ENCODE peak calls at places on chromosome X, in nine cellular contexts. One of them, this sample, is unnamed. For H3K27me3 and H3K4me1, the result is how much of the 10 kb centered on the place peaks cover.

GRCh38 chrX:129980540-129981206 is 1.8 kb upstream of the BCORL1 start:
- DNase-seq in left lung: peak
- DNase-seq in adrenal gland: peak
- DNase-seq in keratinocyte: no peak
- DNase-seq in GM23248: peak
- DNase-seq in IMR-90: no peak
- DNase-seq in Peyer's patch: peak
- DNase-seq in heart right ventricle: peak
- DNase-seq in SJSA1: no peak
- DNase-seq in this sample: no peak

GRCh38 chrX:64850371-64851082 is 125.7 kb downstream of the ZC4H2 start:
- DNase-seq in IMR-90: no peak
- DNase-seq in SJSA1: no peak
- DNase-seq in Peyer's patch: no peak
- DNase-seq in GM23248: no peak
- DNase-seq in heart right ventricle: no peak
- DNase-seq in adrenal gland: no peak
- DNase-seq in left lung: no peak
- DNase-seq in keratinocyte: no peak
- DNase-seq in this sample: no peak

GRCh38 chrX:41441934-41442823 is 5.0 kb upstream of the NYX start:
- DNase-seq in IMR-90: peak
- DNase-seq in GM23248: peak
- DNase-seq in keratinocyte: peak
- DNase-seq in heart right ventricle: peak
- DNase-seq in left lung: peak
- DNase-seq in Peyer's patch: peak
- DNase-seq in SJSA1: peak
- DNase-seq in adrenal gland: peak
- DNase-seq in this sample: peak

GRCh38 chrX:153665726-153666306 is 7.8 kb downstream of the PNCK start:
- DNase-seq in SJSA1: no peak
- DNase-seq in Peyer's patch: no peak
- DNase-seq in adrenal gland: no peak
- DNase-seq in GM23248: no peak
- DNase-seq in keratinocyte: no peak
- DNase-seq in IMR-90: no peak
- DNase-seq in left lung: no peak
- DNase-seq in heart right ventricle: no peak
- DNase-seq in this sample: no peak

GRCh38 chrX:44903107-44903506 is 30.1 kb downstream of the KDM6A start:
- DNase-seq in heart right ventricle: no peak
- DNase-seq in left lung: no peak
- DNase-seq in SJSA1: peak
- DNase-seq in IMR-90: peak
- DNase-seq in adrenal gland: no peak
- DNase-seq in GM23248: peak
- DNase-seq in Peyer's patch: no peak
- DNase-seq in keratinocyte: peak
- DNase-seq in this sample: no peak

GRCh38 chrX:48665991-48666390 is 17.6 kb upstream of the WAS start:
- DNase-seq in heart right ventricle: no peak
- DNase-seq in left lung: no peak
- DNase-seq in GM23248: peak
- DNase-seq in keratinocyte: no peak
- DNase-seq in adrenal gland: no peak
- DNase-seq in Peyer's patch: no peak
- DNase-seq in IMR-90: no peak
- DNase-seq in SJSA1: no peak
- DNase-seq in this sample: no peak

GRCh38 chrX:132622130-132622529 is 133.3 kb upstream of the MBNL3 start:
- DNase-seq in keratinocyte: no peak
- DNase-seq in Peyer's patch: no peak
- DNase-seq in adrenal gland: peak
- DNase-seq in left lung: no peak
- DNase-seq in SJSA1: peak
- DNase-seq in IMR-90: peak
- DNase-seq in GM23248: peak
- DNase-seq in heart right ventricle: no peak
- DNase-seq in this sample: no peak

GRCh38 chrX:12973561-12974216 is 1.2 kb upstream of the TMSB4X start:
- DNase-seq in SJSA1: no peak
- DNase-seq in GM23248: no peak
- DNase-seq in adrenal gland: no peak
- DNase-seq in left lung: peak
- DNase-seq in heart right ventricle: peak
- DNase-seq in Peyer's patch: peak
- DNase-seq in keratinocyte: no peak
- DNase-seq in IMR-90: no peak
- DNase-seq in this sample: peak

GRCh38 chrX:154750301-154751120 is at the start of gene GAB3:
- DNase-seq in adrenal gland: no peak
- DNase-seq in GM23248: peak
- DNase-seq in SJSA1: peak
- DNase-seq in heart right ventricle: peak
- DNase-seq in keratinocyte: no peak
- DNase-seq in left lung: peak
- DNase-seq in Peyer's patch: peak
- DNase-seq in IMR-90: peak
- DNase-seq in this sample: peak

GRCh38 chrX:68835104-68835442 is 6.3 kb downstream of the EFNB1 start:
- DNase-seq in SJSA1: no peak
- DNase-seq in keratinocyte: no peak
- DNase-seq in GM23248: no peak
- DNase-seq in Peyer's patch: peak
- DNase-seq in adrenal gland: no peak
- DNase-seq in left lung: no peak
- DNase-seq in heart right ventricle: no peak
- DNase-seq in IMR-90: no peak
- DNase-seq in this sample: no peak

GRCh38 chrX:153443476-153444332 is 2.2 kb downstream of the TREX2 start:
- DNase-seq in GM23248: no peak
- DNase-seq in left lung: peak
- DNase-seq in adrenal gland: peak
- DNase-seq in keratinocyte: no peak
- DNase-seq in SJSA1: no peak
- DNase-seq in Peyer's patch: no peak
- DNase-seq in IMR-90: no peak
- DNase-seq in heart right ventricle: no peak
- DNase-seq in this sample: no peak

GRCh38 chrX:109952050-109952449 is 50.9 kb upstream of the TMEM164 start:
- DNase-seq in SJSA1: no peak
- DNase-seq in GM23248: peak
- DNase-seq in heart right ventricle: peak
- DNase-seq in keratinocyte: no peak
- DNase-seq in IMR-90: no peak
- DNase-seq in left lung: no peak
- DNase-seq in Peyer's patch: no peak
- DNase-seq in adrenal gland: no peak
- DNase-seq in this sample: no peak

GRCh38 chrX:41265615-41266014 is 68.3 kb upstream of the DDX3X start:
- DNase-seq in Peyer's patch: peak
- DNase-seq in SJSA1: no peak
- DNase-seq in adrenal gland: peak
- DNase-seq in GM23248: peak
- DNase-seq in IMR-90: peak
- DNase-seq in keratinocyte: no peak
- DNase-seq in left lung: no peak
- DNase-seq in heart right ventricle: peak
- DNase-seq in this sample: peak

GRCh38 chrX:47143894-47144625 is 442 bp downstream of the NDUFB11 start:
- DNase-seq in heart right ventricle: peak
- DNase-seq in left lung: no peak
- DNase-seq in GM23248: peak
- DNase-seq in IMR-90: peak
- DNase-seq in SJSA1: peak
- DNase-seq in Peyer's patch: peak
- DNase-seq in adrenal gland: peak
- DNase-seq in keratinocyte: no peak
- DNase-seq in this sample: no peak

GRCh38 chrX:132216806-132217202 is 2.4 kb downstream of the RAP2C start:
- DNase-seq in Peyer's patch: no peak
- DNase-seq in left lung: no peak
- DNase-seq in adrenal gland: no peak
- DNase-seq in SJSA1: no peak
- DNase-seq in GM23248: peak
- DNase-seq in IMR-90: peak
- DNase-seq in heart right ventricle: no peak
- DNase-seq in keratinocyte: no peak
- DNase-seq in this sample: no peak

GRCh38 chrX:23012162-23012561 is 12.4 kb downstream of the DDX53 start:
- DNase-seq in GM23248: no peak
- DNase-seq in keratinocyte: no peak
- DNase-seq in Peyer's patch: no peak
- DNase-seq in heart right ventricle: no peak
- DNase-seq in IMR-90: no peak
- DNase-seq in left lung: no peak
- DNase-seq in SJSA1: no peak
- DNase-seq in adrenal gland: no peak
- DNase-seq in this sample: no peak

DNA sequence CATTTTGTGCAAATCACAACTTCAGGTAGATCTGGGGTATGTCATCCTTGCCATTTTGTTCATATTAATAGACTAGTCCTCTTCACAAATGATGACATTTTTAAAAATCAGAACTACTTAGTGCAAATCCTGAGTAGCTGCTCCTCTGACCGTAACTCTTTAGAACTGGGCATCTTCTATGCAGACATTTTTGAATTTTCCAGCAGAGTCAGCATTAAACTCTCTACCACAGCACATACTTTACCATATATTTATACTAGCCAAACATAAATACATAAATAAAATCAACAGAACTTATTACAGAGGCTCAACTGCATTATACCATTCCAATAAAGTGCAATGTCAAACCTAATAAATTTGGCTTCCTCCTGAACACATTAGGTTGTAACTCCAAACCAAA is 4.5 kb upstream of the SLITRK2 start:
- DNase-seq in heart right ventricle: no peak
- DNase-seq in IMR-90: no peak
- DNase-seq in keratinocyte: no peak
- DNase-seq in left lung: no peak
- DNase-seq in Peyer's patch: no peak
- DNase-seq in GM23248: no peak
- DNase-seq in SJSA1: no peak
- DNase-seq in adrenal gland: no peak
- DNase-seq in this sample: no peak
- H3K27me3 ChIP-seq in heart right ventricle: under half
- H3K27me3 ChIP-seq in IMR-90: under half
- H3K27me3 ChIP-seq in keratinocyte: under half
- H3K27me3 ChIP-seq in left lung: under half
- H3K27me3 ChIP-seq in Peyer's patch: under half
- H3K27me3 ChIP-seq in GM23248: under half
- H3K27me3 ChIP-seq in SJSA1: under half
- H3K27me3 ChIP-seq in adrenal gland: under half
- H3K27me3 ChIP-seq in this sample: under half

GRCh38 chrX:111847491-111847890 is 28.5 kb upstream of the TRPC5OS start:
- DNase-seq in heart right ventricle: no peak
- DNase-seq in IMR-90: no peak
- DNase-seq in SJSA1: no peak
- DNase-seq in Peyer's patch: no peak
- DNase-seq in left lung: no peak
- DNase-seq in adrenal gland: no peak
- DNase-seq in keratinocyte: no peak
- DNase-seq in GM23248: no peak
- DNase-seq in this sample: no peak
- H3K27ac ChIP-seq in heart right ventricle: no peak
- H3K27ac ChIP-seq in IMR-90: no peak
- H3K27ac ChIP-seq in SJSA1: no peak
- H3K27ac ChIP-seq in Peyer's patch: no peak
- H3K27ac ChIP-seq in left lung: no peak
- H3K27ac ChIP-seq in adrenal gland: no peak
- H3K27ac ChIP-seq in keratinocyte: no peak
- H3K27ac ChIP-seq in GM23248: no peak
- H3K27ac ChIP-seq in this sample: no peak

DNA sequence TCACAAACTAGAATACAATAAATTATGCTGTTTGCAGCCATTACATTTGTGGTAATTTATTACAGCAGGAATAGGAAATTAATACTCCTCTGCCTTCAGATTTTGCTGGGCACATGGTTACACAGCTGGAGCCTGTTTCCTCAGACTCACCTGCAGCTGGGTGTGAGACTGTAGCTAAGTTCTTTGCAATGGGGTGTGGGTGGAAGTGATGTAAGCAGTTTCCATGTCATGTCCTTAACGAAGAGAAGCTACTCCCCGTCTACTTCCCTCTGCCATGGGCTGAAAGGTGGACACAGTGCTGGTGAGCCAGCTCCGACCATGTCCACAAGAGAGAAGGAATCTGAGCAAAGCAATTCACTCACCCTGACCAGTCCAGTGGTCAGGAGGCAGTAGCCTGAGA is 18.2 kb downstream of the SH3KBP1 start:
- DNase-seq in Peyer's patch: no peak
- DNase-seq in SJSA1: no peak
- DNase-seq in IMR-90: no peak
- DNase-seq in heart right ventricle: no peak
- DNase-seq in keratinocyte: no peak
- DNase-seq in adrenal gland: no peak
- DNase-seq in left lung: no peak
- DNase-seq in GM23248: no peak
- DNase-seq in this sample: no peak
- H3K4me1 ChIP-seq in Peyer's patch: under half
- H3K4me1 ChIP-seq in SJSA1: under half
- H3K4me1 ChIP-seq in IMR-90: under half
- H3K4me1 ChIP-seq in heart right ventricle: under half
- H3K4me1 ChIP-seq in keratinocyte: under half
- H3K4me1 ChIP-seq in adrenal gland: under half
- H3K4me1 ChIP-seq in left lung: under half
- H3K4me1 ChIP-seq in GM23248: under half
- H3K4me1 ChIP-seq in this sample: under half

GRCh38 chrX:96693407-96693806 is 8.8 kb downstream of the DIAPH2 start:
- DNase-seq in Peyer's patch: no peak
- DNase-seq in adrenal gland: no peak
- DNase-seq in left lung: no peak
- DNase-seq in SJSA1: no peak
- DNase-seq in GM23248: no peak
- DNase-seq in heart right ventricle: no peak
- DNase-seq in IMR-90: no peak
- DNase-seq in keratinocyte: no peak
- DNase-seq in this sample: no peak

GRCh38 chrX:96692454-96692853 is 7.8 kb downstream of the DIAPH2 start:
- DNase-seq in GM23248: peak
- DNase-seq in keratinocyte: no peak
- DNase-seq in left lung: no peak
- DNase-seq in adrenal gland: no peak
- DNase-seq in heart right ventricle: no peak
- DNase-seq in SJSA1: no peak
- DNase-seq in Peyer's patch: no peak
- DNase-seq in IMR-90: peak
- DNase-seq in this sample: no peak

GRCh38 chrX:96688789-96689188 is 4.1 kb downstream of the DIAPH2 start:
- DNase-seq in keratinocyte: no peak
- DNase-seq in adrenal gland: no peak
- DNase-seq in IMR-90: no peak
- DNase-seq in heart right ventricle: no peak
- DNase-seq in SJSA1: no peak
- DNase-seq in GM23248: no peak
- DNase-seq in Peyer's patch: no peak
- DNase-seq in left lung: no peak
- DNase-seq in this sample: no peak

GRCh38 chrX:96692911-96693310 is 8.3 kb downstream of the DIAPH2 start:
- DNase-seq in adrenal gland: no peak
- DNase-seq in Peyer's patch: no peak
- DNase-seq in left lung: no peak
- DNase-seq in GM23248: peak
- DNase-seq in SJSA1: no peak
- DNase-seq in heart right ventricle: no peak
- DNase-seq in keratinocyte: no peak
- DNase-seq in IMR-90: no peak
- DNase-seq in this sample: no peak

GRCh38 chrX:96689951-96690350 is 5.3 kb downstream of the DIAPH2 start:
- DNase-seq in IMR-90: peak
- DNase-seq in SJSA1: no peak
- DNase-seq in GM23248: peak
- DNase-seq in adrenal gland: no peak
- DNase-seq in left lung: no peak
- DNase-seq in heart right ventricle: no peak
- DNase-seq in Peyer's patch: no peak
- DNase-seq in keratinocyte: no peak
- DNase-seq in this sample: no peak
- H3K27me3 ChIP-seq in IMR-90: under half
- H3K27me3 ChIP-seq in SJSA1: under half
- H3K27me3 ChIP-seq in GM23248: under half
- H3K27me3 ChIP-seq in adrenal gland: under half
- H3K27me3 ChIP-seq in left lung: under half
- H3K27me3 ChIP-seq in heart right ventricle: under half
- H3K27me3 ChIP-seq in Peyer's patch: under half
- H3K27me3 ChIP-seq in keratinocyte: under half
- H3K27me3 ChIP-seq in this sample: under half